ENCODE peak calls at places on chromosomes 11 and 22, in nine cellular contexts. U is T1000; V is stomach; K is astrocyte of the spinal cord; D is activated CD4-positive, alpha-beta T cell treated with anti-CD3 and anti-CD28 coated beads, Interleukin-2, amount 50 U/mL, for 1 hour; P is Right ventricle myocardium superior; X is stimulated activated CD8-positive, alpha-beta memory T cell treated with anti-CD3 and anti-CD28 coated beads, Interleukin-4, amount 100 ng/mL, for 1 hour; L is MM.1S; C is fibroblast of pulmonary artery. W is an unnamed sample.

GRCh38 chr22:25709758-25710157 is 32.2 kb upstream of the MYO18B start:
- DNase-seq in L (no peak), C (no peak), K (no peak), D (no peak), V (no peak), X (no peak), U (no peak), P (no peak), W (no peak)

GRCh38 chr11:103936059-103936458 is 100.4 kb upstream of the DDI1 start:
- DNase-seq in X (no peak), K (no peak), D (no peak), U (no peak), P (no peak), L (no peak), V (no peak), C (no peak), W (peak)

GRCh38 chr11:93710239-93710638 is 31.1 kb downstream of the TAF1D start:
- DNase-seq in U (no peak), L (no peak), X (no peak), C (no peak), D (no peak), V (no peak), P (no peak), K (no peak), W (no peak)

GRCh38 chr11:35317253-35317652 is 102.1 kb downstream of the SLC1A2 start:
- DNase-seq in P (no peak), C (no peak), L (no peak), K (no peak), V (no peak), D (no peak), X (no peak), U (no peak), W (no peak)

GRCh38 chr11:20672575-20672974 is 3.2 kb downstream of the NELL1 start:
- DNase-seq in L (peak), C (peak), U (no peak), V (no peak), K (no peak), X (no peak), D (no peak), P (no peak), W (no peak)

GRCh38 chr11:12175694-12176241 is 65.4 kb downstream of the MICAL2 start:
- DNase-seq in P (no peak), K (peak), X (no peak), D (no peak), L (peak), U (no peak), V (no peak), C (peak), W (peak)

GRCh38 chr11:65291613-65292012 is 23.1 kb upstream of the CDC42EP2 start:
- DNase-seq in X (no peak), U (no peak), K (peak), L (no peak), D (no peak), V (no peak), C (peak), P (no peak), W (peak)

GRCh38 chr11:77073328-77074001 is 6.7 kb downstream of the CAPN5 start:
- DNase-seq in C (peak), L (no peak), D (no peak), V (peak), P (peak), X (no peak), K (peak), U (peak), W (peak)

GRCh38 chr11:125390949-125391348 is 105.1 kb downstream of the FEZ1 start:
- DNase-seq in X (no peak), U (no peak), K (no peak), V (no peak), L (no peak), P (no peak), C (peak), D (no peak), W (peak)

GRCh38 chr22:45977551-45978274 is 751 bp upstream of the WNT7B start:
- DNase-seq in V (no peak), D (no peak), X (no peak), U (no peak), C (no peak), P (no peak), K (no peak), L (no peak), W (peak)

GRCh38 chr22:30270841-30271240 is 4.2 kb upstream of the OSM start:
- DNase-seq in P (peak), L (no peak), K (peak), U (peak), D (no peak), C (peak), V (peak), X (no peak), W (peak)

GRCh38 chr11:120401506-120401905 is 65.3 kb downstream of the ARHGEF12 start:
- DNase-seq in C (no peak), V (no peak), U (no peak), P (no peak), K (no peak), D (no peak), L (no peak), X (no peak), W (no peak)

GRCh38 chr22:41197808-41198585 is 7.1 kb upstream of the L3MBTL2 start:
- DNase-seq in X (no peak), K (no peak), D (peak), V (peak), L (peak), U (no peak), P (peak), C (no peak), W (no peak)

GRCh38 chr11:114168086-114168448 is 108.6 kb downstream of the ZBTB16 start:
- DNase-seq in C (no peak), V (no peak), U (no peak), L (no peak), X (no peak), K (no peak), P (no peak), D (no peak), W (no peak)

GRCh38 chr11:34560511-34560910 is 46.9 kb upstream of the ELF5 start:
- DNase-seq in V (no peak), L (no peak), D (no peak), U (no peak), K (no peak), X (no peak), C (no peak), P (no peak), W (no peak)

GRCh38 chr11:111829185-111829968 is 42.0 kb downstream of the ALG9 start:
- DNase-seq in V (no peak), P (no peak), U (no peak), D (no peak), L (no peak), K (no peak), X (no peak), C (no peak), W (no peak)

GRCh38 chr22:40628354-40629042 is 8.0 kb downstream of the MRTFA start:
- DNase-seq in X (no peak), K (peak), P (no peak), U (no peak), C (peak), D (no peak), L (no peak), V (no peak), W (peak)

GRCh38 chr11:72012897-72013721 is 14.4 kb downstream of the IL18BP start:
- DNase-seq in P (peak), K (peak), U (no peak), X (no peak), D (no peak), L (no peak), V (peak), C (peak), W (peak)

GRCh38 chr11:288328-289144 is at the start of gene PGGHG:
- DNase-seq in K (no peak), V (peak), L (peak), U (no peak), D (peak), C (peak), X (no peak), P (peak), W (no peak)

GRCh38 chr22:39097098-39098020 is at the start of gene APOBEC3H:
- DNase-seq in L (peak), U (no peak), V (no peak), C (no peak), X (no peak), P (no peak), K (no peak), D (no peak), W (no peak)

GRCh38 chr11:112238041-112238440 is 11.8 kb downstream of the PTS start:
- DNase-seq in X (no peak), C (no peak), P (no peak), U (no peak), D (no peak), V (no peak), L (no peak), K (peak), W (no peak)

GRCh38 chr11:108224908-108225786 is 2.3 kb downstream of the ATM start:
- DNase-seq in V (no peak), X (no peak), K (no peak), P (no peak), C (no peak), U (no peak), L (no peak), D (peak), W (no peak)

GRCh38 chr22:19878461-19879247 is 24.0 kb upstream of the GNB1L start:
- DNase-seq in K (peak), L (no peak), D (no peak), U (no peak), P (no peak), C (no peak), X (no peak), V (no peak), W (peak)

GRCh38 chr11:4017129-4017528 is 77.5 kb upstream of the RRM1 start:
- DNase-seq in K (no peak), U (no peak), V (no peak), D (no peak), P (no peak), C (no peak), L (no peak), X (no peak), W (no peak)

GRCh38 chr11:73192272-73192671 is 25.8 kb upstream of the P2RY2 start:
- DNase-seq in P (no peak), K (no peak), V (peak), X (no peak), D (no peak), L (no peak), U (no peak), C (no peak), W (no peak)

GRCh38 chr22:35465109-35465701 is 65.3 kb downstream of the MCM5 start:
- DNase-seq in U (no peak), V (no peak), D (no peak), K (no peak), X (no peak), P (peak), C (no peak), L (no peak), W (no peak)

GRCh38 chr11:86698634-86699033 is 26.2 kb upstream of the ME3 start:
- DNase-seq in P (no peak), C (no peak), U (no peak), X (no peak), D (no peak), L (no peak), K (peak), V (no peak), W (no peak)

GRCh38 chr11:116855413-116855812 is 18.0 kb upstream of the APOA1 start:
- DNase-seq in U (no peak), C (no peak), K (no peak), P (no peak), X (no peak), V (no peak), L (no peak), D (no peak), W (no peak)

GRCh38 chr22:50218996-50219727 is 18.4 kb downstream of the SELENOO start:
- DNase-seq in X (no peak), D (no peak), C (peak), L (no peak), P (peak), V (peak), U (peak), K (peak), W (peak)

GRCh38 chr11:35029979-35030378 is 109.0 kb upstream of the CD44 start:
- DNase-seq in L (no peak), U (peak), V (no peak), X (no peak), P (no peak), K (peak), C (peak), D (peak), W (peak)

GRCh38 chr22:39182478-39183030 is 30.1 kb upstream of the CBX7 start:
- DNase-seq in X (no peak), K (no peak), D (no peak), V (no peak), C (peak), L (no peak), U (no peak), P (no peak), W (no peak)

GRCh38 chr11:72091292-72091691 is 10.6 kb downstream of the LRRC51 start:
- DNase-seq in V (peak), C (peak), X (no peak), D (peak), U (no peak), L (peak), K (peak), P (peak), W (peak)

GRCh38 chr11:27372159-27372558 is 9.1 kb upstream of the CCDC34 start:
- DNase-seq in D (no peak), L (no peak), X (no peak), P (no peak), C (no peak), K (no peak), U (no peak), V (no peak), W (no peak)

GRCh38 chr22:31230155-31230870 is 18.2 kb downstream of the LIMK2 start:
- DNase-seq in U (no peak), X (no peak), D (no peak), V (no peak), L (no peak), C (peak), K (peak), P (no peak), W (peak)

GRCh38 chr11:26365284-26365683 is 33.4 kb downstream of the ANO3 start:
- DNase-seq in P (no peak), V (no peak), X (no peak), D (no peak), U (no peak), C (no peak), K (no peak), L (no peak), W (no peak)

GRCh38 chr11:78374917-78375316 is 42.7 kb downstream of the GAB2 start:
- DNase-seq in V (no peak), K (no peak), U (no peak), D (no peak), C (no peak), P (no peak), L (no peak), X (no peak), W (no peak)

W was measured in IMR-90.